ENCODE peak calls at places on chromosomes 6 and 20, in six cellular contexts. Y is IMR-90, I is neuronal stem cell, A is H9, O is H1, L is mesenchymal stem cell. M is an unnamed sample.

GRCh38 chr20:10651227-10651990 is 22.4 kb downstream of the JAG1 start:
- DNase-seq in Y (peak), I (no peak), A (no peak), O (no peak), L (peak), M (no peak)

GRCh38 chr6:3317741-3318211 is 59.0 kb downstream of the PSMG4 start:
- DNase-seq in Y (peak), I (no peak), A (no peak), O (no peak), L (no peak), M (no peak)

GRCh38 chr6:43828711-43829110 is 58.7 kb downstream of the VEGFA start:
- DNase-seq in Y (no peak), I (no peak), A (peak), O (no peak), L (no peak), M (peak)

GRCh38 chr6:136426627-136427377 is 123.4 kb downstream of the MAP7 start:
- DNase-seq in Y (no peak), I (no peak), A (no peak), O (no peak), L (no peak), M (no peak)

GRCh38 chr6:74578339-74578738 is 627.5 kb downstream of the COL12A1 start:
- DNase-seq in Y (peak), I (no peak), A (no peak), O (no peak), L (peak), M (no peak)

GRCh38 chr6:8195040-8195713 is 92.8 kb upstream of the EEF1E1 start:
- DNase-seq in Y (no peak), I (no peak), A (no peak), O (no peak), L (no peak), M (peak)

GRCh38 chr6:4125933-4126864 is 9.2 kb downstream of the ECI2 start:
- DNase-seq in Y (peak), I (no peak), A (no peak), O (no peak), L (peak), M (peak)

GRCh38 chr6:40922281-40922680 is 116.7 kb downstream of the UNC5CL start:
- DNase-seq in Y (peak), I (no peak), A (no peak), O (no peak), L (peak), M (no peak)

GRCh38 chr6:111558690-111559192 is 46.9 kb downstream of the TRAF3IP2 start:
- DNase-seq in Y (no peak), I (no peak), A (no peak), O (no peak), L (no peak), M (no peak)

GRCh38 chr20:35991142-35991771 is 22.9 kb downstream of the CNBD2 start:
- DNase-seq in Y (peak), I (no peak), A (no peak), O (no peak), L (peak), M (no peak)

GRCh38 chr20:45359406-45360148 is 3.4 kb upstream of the SYS1 start:
- DNase-seq in Y (no peak), I (no peak), A (no peak), O (no peak), L (peak), M (no peak)

GRCh38 chr20:23800865-23801264 is 25.7 kb downstream of the CST2 start:
- DNase-seq in Y (no peak), I (no peak), A (no peak), O (no peak), L (no peak), M (no peak)

GRCh38 chr6:39388526-39389371 is 66.2 kb upstream of the KCNK16 start:
- DNase-seq in Y (no peak), I (no peak), A (no peak), O (no peak), L (no peak), M (no peak)
- H2BK120ac ChIP-seq in Y (no peak), I (no peak), A (no peak), O (no peak), L (no peak), M (no peak)

GRCh38 chr6:87573307-87574024 is 16.3 kb downstream of the RARS2 start:
- DNase-seq in Y (no peak), I (no peak), A (no peak), O (no peak), L (no peak), M (no peak)
- H3K4ac ChIP-seq in Y (peak), I (no peak), A (no peak), O (no peak), L (no peak), M (no peak)

DNA sequence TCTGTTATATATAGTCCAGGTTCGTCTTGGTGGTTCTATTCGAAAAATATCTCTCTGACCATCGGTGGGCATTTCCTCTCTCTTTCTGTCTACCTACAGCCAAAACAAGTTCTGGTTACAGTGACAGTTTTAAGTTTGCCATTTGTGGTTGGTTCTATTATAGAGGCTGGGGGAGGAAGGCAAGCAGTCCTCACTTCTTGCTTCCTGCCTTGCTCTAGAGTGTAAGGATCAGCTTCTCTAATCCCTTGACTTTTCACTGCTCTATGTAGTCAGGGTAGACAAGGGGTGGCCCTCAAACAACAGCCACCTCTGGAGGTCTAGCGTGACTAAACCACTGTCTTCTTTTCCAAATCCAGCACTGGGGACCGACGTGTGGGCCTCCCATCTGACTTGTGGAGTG is 16.1 kb downstream of the E2F3 start:
- DNase-seq in Y (no peak), I (no peak), A (no peak), O (peak), L (no peak), M (peak)
- H2BK15ac ChIP-seq in Y (no peak), I (no peak), A (no peak), O (no peak), L (no peak), M (no peak)

GRCh38 chr6:145815351-145815772 is 767 bp upstream of the FBXO30 start:
- DNase-seq in Y (peak), I (no peak), A (peak), O (peak), L (peak), M (peak)
- H2BK120ac ChIP-seq in Y (peak), I (no peak), A (no peak), O (no peak), L (peak), M (no peak)